ENCODE peak calls at places on chromosome 4, in four cellular contexts. O, S, P and D are unnamed samples. For H3K27me3 and H3K4me1, the result is how much of the 10 kb centered on the place peaks cover.

GRCh38 chr4:55136634-55137033 is 11.2 kb upstream of the KDR start:
- DNase-seq in P (no peak), S (no peak), O (no peak), D (no peak)

GRCh38 chr4:4541661-4542570 is at the start of gene STX18:
- DNase-seq in S (peak), P (peak), O (peak), D (peak)

GRCh38 chr4:77015390-77015789 is 60.4 kb downstream of the CCNI start:
- DNase-seq in P (no peak), S (no peak), O (no peak), D (no peak)

GRCh38 chr4:134243742-134244713 is 42.4 kb upstream of the PABPC4L start:
- DNase-seq in S (peak), O (peak), P (no peak), D (no peak)

GRCh38 chr4:73860884-73861283 is 7.8 kb downstream of the PF4V1 start:
- DNase-seq in P (no peak), O (no peak), S (no peak), D (no peak)

GRCh38 chr4:183100827-183101226 is 1.8 kb downstream of the WWC2 start:
- DNase-seq in P (no peak), S (no peak), O (no peak), D (no peak)

GRCh38 chr4:115973768-115974167 is 860.3 kb upstream of the NDST4 start:
- DNase-seq in P (no peak), O (no peak), S (no peak), D (no peak)

GRCh38 chr4:83386931-83387897 is 52.6 kb upstream of the HPSE start:
- DNase-seq in P (no peak), S (no peak), O (no peak), D (no peak)

GRCh38 chr4:38499101-38499500 is 164.9 kb upstream of the KLF3 start:
- DNase-seq in O (no peak), P (no peak), S (no peak), D (no peak)

GRCh38 chr4:174398728-174399127 is 115.0 kb downstream of the CEP44 start:
- DNase-seq in O (no peak), P (no peak), S (no peak), D (no peak)

GRCh38 chr4:116561717-116562116 is 523.7 kb downstream of the TRAM1L1 start:
- DNase-seq in S (no peak), P (no peak), O (no peak), D (no peak)

GRCh38 chr4:25403699-25404098 is 26.6 kb downstream of the ANAPC4 start:
- DNase-seq in S (no peak), O (no peak), P (no peak), D (no peak)

GRCh38 chr4:128162434-128162833 is 101.3 kb downstream of the LARP1B start:
- DNase-seq in S (no peak), O (no peak), P (no peak), D (no peak)

GRCh38 chr4:156875697-156876096 is 95.9 kb downstream of the PDGFC start:
- DNase-seq in O (no peak), S (no peak), P (no peak), D (no peak)

GRCh38 chr4:24892778-24893177 is 20.1 kb downstream of the CCDC149 start:
- DNase-seq in S (no peak), O (no peak), P (no peak), D (no peak)

GRCh38 chr4:3418029-3418762 is 23.6 kb upstream of the HGFAC start:
- DNase-seq in P (no peak), O (peak), S (peak), D (peak)

GRCh38 chr4:4974727-4975126 is 44.5 kb downstream of the CYTL1 start:
- DNase-seq in S (no peak), O (no peak), P (no peak), D (no peak)

GRCh38 chr4:76674995-76675394 is 222.9 kb downstream of the SOWAHB start:
- DNase-seq in P (no peak), O (no peak), S (no peak), D (no peak)

GRCh38 chr4:117770269-117771087 is 263.8 kb upstream of the NDST3 start:
- DNase-seq in P (no peak), S (peak), O (no peak), D (no peak)

GRCh38 chr4:144351306-144351705 is 210.8 kb upstream of the GYPA start:
- DNase-seq in S (no peak), O (no peak), P (no peak), D (no peak)

GRCh38 chr4:175504316-175504715 is 307.7 kb downstream of the GPM6A start:
- DNase-seq in S (no peak), P (no peak), O (no peak), D (no peak)

GRCh38 chr4:13492752-13493151 is 8.6 kb upstream of the RAB28 start:
- DNase-seq in O (no peak), P (no peak), S (no peak), D (no peak)
- H3K27me3 ChIP-seq in O (under half), P (under half), S (under half), D (under half)

GRCh38 chr4:159390648-159391047 is 287.8 kb downstream of the RAPGEF2 start:
- DNase-seq in S (no peak), O (no peak), P (no peak), D (no peak)

GRCh38 chr4:159398236-159398638 is 295.4 kb downstream of the RAPGEF2 start:
- DNase-seq in S (no peak), P (no peak), O (no peak), D (peak)

GRCh38 chr4:159395693-159396092 is 292.8 kb downstream of the RAPGEF2 start:
- DNase-seq in P (no peak), O (no peak), S (no peak), D (no peak)

GRCh38 chr4:159400782-159401712 is 298.2 kb downstream of the RAPGEF2 start:
- DNase-seq in P (no peak), S (no peak), O (no peak), D (no peak)

DNA sequence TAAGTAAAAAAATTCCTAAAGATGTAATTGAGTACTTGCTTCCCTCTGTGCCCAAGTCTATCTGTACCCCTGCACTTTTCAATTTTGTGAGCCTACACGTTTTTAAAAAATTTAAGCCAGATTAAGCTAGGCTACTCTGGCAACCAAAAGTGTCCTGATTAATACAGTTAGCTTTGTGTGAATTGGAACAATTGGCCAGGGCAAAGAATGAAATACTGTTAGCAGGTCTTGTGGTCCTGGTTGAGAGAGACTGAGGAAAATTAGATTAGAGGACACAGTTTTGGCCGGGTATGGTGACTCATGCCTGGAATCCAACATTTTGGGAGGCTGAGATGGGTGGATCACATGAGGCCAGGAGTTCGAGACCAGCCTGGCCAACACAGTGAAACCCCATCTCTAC is 293.3 kb downstream of the RAPGEF2 start:
- DNase-seq in P (no peak), S (no peak), O (no peak), D (no peak)
- H3K4me1 ChIP-seq in P (under half), S (under half), O (under half), D (under half)

GRCh38 chr4:1030559-1030958 is 19.1 kb downstream of the FGFRL1 start:
- DNase-seq in P (no peak), O (no peak), S (no peak), D (no peak)
- H3K4me3 ChIP-seq in P (no peak), O (no peak), S (no peak), D (no peak)

GRCh38 chr4:110624016-110624770 is 1.3 kb upstream of the PITX2 start:
- DNase-seq in P (no peak), O (no peak), S (no peak), D (no peak)

GRCh38 chr4:110623710-110624015 is 786 bp upstream of the PITX2 start:
- DNase-seq in P (no peak), S (no peak), O (no peak), D (no peak)

GRCh38 chr4:110626532-110627153 is 3.8 kb upstream of the PITX2 start:
- DNase-seq in S (no peak), O (no peak), P (no peak), D (no peak)

GRCh38 chr4:110625593-110626292 is 2.9 kb upstream of the PITX2 start:
- DNase-seq in S (no peak), O (no peak), P (no peak), D (no peak)

GRCh38 chr4:110624904-110625494 is 2.1 kb upstream of the PITX2 start:
- DNase-seq in O (no peak), P (no peak), S (no peak), D (no peak)
- H3K27me3 ChIP-seq in O (half or more), P (under half), S (under half), D (half or more)

GRCh38 chr4:143241892-143242291 is 57.2 kb downstream of the USP38 start:
- DNase-seq in S (no peak), O (no peak), P (no peak), D (no peak)
- H3K4me1 ChIP-seq in S (under half), O (under half), P (under half), D (under half)

GRCh38 chr4:100367451-100367850 is 150.4 kb downstream of the EMCN start:
- DNase-seq in P (no peak), S (no peak), O (no peak), D (no peak)

GRCh38 chr4:100361336-100361735 is 156.5 kb downstream of the EMCN start:
- DNase-seq in P (no peak), O (no peak), S (no peak), D (no peak)

GRCh38 chr4:100369871-100370270 is 148.0 kb downstream of the EMCN start:
- DNase-seq in O (no peak), S (no peak), P (peak), D (no peak)

GRCh38 chr4:100362363-100362762 is 155.5 kb downstream of the EMCN start:
- DNase-seq in P (no peak), S (no peak), O (no peak), D (no peak)

DNA sequence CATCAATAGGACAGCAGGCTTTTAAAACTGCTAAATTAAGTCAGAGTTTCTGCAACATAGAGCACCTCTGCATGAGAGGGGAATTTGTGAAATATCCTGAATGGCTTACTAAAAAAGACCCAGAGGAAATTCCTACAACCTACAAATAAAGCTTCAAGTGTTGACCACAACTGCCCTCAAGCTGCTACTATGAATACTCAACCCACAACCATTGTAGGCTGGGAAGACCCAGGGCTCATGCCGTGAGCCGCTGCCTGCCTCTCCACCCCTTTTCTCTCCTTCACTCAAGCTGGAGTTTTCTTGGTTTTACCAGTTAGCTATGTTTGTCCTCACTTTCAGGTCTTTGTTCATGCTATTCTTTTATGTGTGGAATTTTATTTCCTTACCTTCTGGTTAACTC is 151.6 kb downstream of the EMCN start:
- DNase-seq in S (no peak), O (no peak), P (no peak), D (no peak)
- H3K4me3 ChIP-seq in S (no peak), O (no peak), P (no peak), D (no peak)

GRCh38 chr4:7186516-7187296 is 5.6 kb upstream of the SORCS2 start:
- DNase-seq in O (peak), S (peak), P (no peak), D (no peak)
- H3K27me3 ChIP-seq in O (half or more), S (under half), P (half or more), D (under half)